ENCODE peak calls at places on chromosomes 7 and 10, in ten cellular contexts. E, F, L, H, Z, Q, R, X, M and D are unnamed samples.

GRCh38 chr10:91681361-91682276 is 48.7 kb upstream of the PPP1R3C start:
- DNase-seq in E (no peak), F (no peak), L (no peak), H (no peak), Z (peak; percentile 41), Q (no peak), R (no peak), X (peak; percentile 60), M (no peak), D (no peak)

GRCh38 chr7:151598045-151598444 is 78.3 kb upstream of the RHEB start:
- DNase-seq in E (peak; percentile 88), F (no peak), L (no peak), H (no peak), Z (no peak), Q (peak; percentile 93), R (no peak), X (no peak), M (no peak), D (no peak)

GRCh38 chr7:117279931-117280525 is 42.8 kb downstream of the WNT2 start:
- DNase-seq in E (no peak), F (no peak), L (no peak), H (no peak), Z (no peak), Q (peak; percentile 8), R (no peak), X (no peak), M (no peak), D (no peak)

GRCh38 chr7:11434371-11434770 is 397.6 kb downstream of the THSD7A start:
- DNase-seq in E (no peak), F (no peak), L (no peak), H (no peak), Z (no peak), Q (no peak), R (no peak), X (no peak), M (no peak), D (no peak)

GRCh38 chr10:122279725-122280141 is 8.6 kb downstream of the BTBD16 start:
- DNase-seq in E (peak; percentile 60), F (no peak), L (peak; percentile 22), H (peak; percentile 34), Z (peak; percentile 63), Q (peak; percentile 28), R (no peak), X (peak; percentile 49), M (no peak), D (peak; percentile 38)

GRCh38 chr7:43136064-43136463 is 23.6 kb downstream of the HECW1 start:
- DNase-seq in E (no peak), F (no peak), L (no peak), H (no peak), Z (no peak), Q (no peak), R (no peak), X (no peak), M (no peak), D (no peak)

GRCh38 chr10:37712489-37713131 is 144.8 kb downstream of the ZNF248 start:
- DNase-seq in E (no peak), F (no peak), L (no peak), H (no peak), Z (no peak), Q (no peak), R (no peak), X (no peak), M (no peak), D (no peak)

GRCh38 chr10:126290232-126290631 is 98.0 kb downstream of the ADAM12 start:
- DNase-seq in E (no peak), F (no peak), L (no peak), H (no peak), Z (no peak), Q (no peak), R (no peak), X (no peak), M (no peak), D (no peak)

GRCh38 chr7:121442845-121443244 is 46.7 kb upstream of the FAM3C start:
- DNase-seq in E (peak; percentile 36), F (no peak), L (no peak), H (no peak), Z (no peak), Q (no peak), R (no peak), X (no peak), M (no peak), D (no peak)

GRCh38 chr7:108157606-108158330 is 27.6 kb upstream of the LAMB4 start:
- DNase-seq in E (no peak), F (no peak), L (no peak), H (no peak), Z (no peak), Q (no peak), R (no peak), X (no peak), M (no peak), D (no peak)

GRCh38 chr7:97480700-97481410 is 251.0 kb upstream of the TAC1 start:
- DNase-seq in E (no peak), F (no peak), L (no peak), H (no peak), Z (peak; percentile 37), Q (no peak), R (no peak), X (no peak), M (no peak), D (no peak)

GRCh38 chr10:4775808-4776207 is 50.2 kb upstream of the AKR1E2 start:
- DNase-seq in E (peak; percentile 64), F (no peak), L (no peak), H (no peak), Z (no peak), Q (peak; percentile 54), R (no peak), X (no peak), M (no peak), D (no peak)

GRCh38 chr7:70693300-70693689 is 438.6 kb upstream of the GALNT17 start:
- DNase-seq in E (no peak), F (peak; percentile 37), L (peak; percentile 61), H (no peak), Z (no peak), Q (no peak), R (no peak), X (peak; percentile 7), M (peak; percentile 50), D (no peak)

GRCh38 chr10:34918060-34918840 is 103.2 kb upstream of the PARD3 start:
- DNase-seq in E (no peak), F (no peak), L (no peak), H (no peak), Z (no peak), Q (no peak), R (no peak), X (no peak), M (no peak), D (no peak)

GRCh38 chr7:132782777-132783633 is 206.7 kb upstream of the PLXNA4 start:
- DNase-seq in E (peak; percentile 30), F (no peak), L (no peak), H (no peak), Z (no peak), Q (peak; percentile 84), R (no peak), X (no peak), M (no peak), D (no peak)

GRCh38 chr7:4483851-4484250 is 198.2 kb upstream of the FOXK1 start:
- DNase-seq in E (no peak), F (no peak), L (no peak), H (no peak), Z (no peak), Q (no peak), R (no peak), X (no peak), M (no peak), D (no peak)
- TF ChIP-seq CTCF in E (no peak), F (no peak), L (no peak), H (no peak), Z (no peak), Q (no peak), R (no peak), X (no peak), M (no peak), D (no peak)

GRCh38 chr7:56491636-56492425 is 375.6 kb upstream of the NUPR2 start:
- DNase-seq in E (no peak), F (no peak), L (no peak), H (no peak), Z (no peak), Q (no peak), R (no peak), X (no peak), M (no peak), D (no peak)

GRCh38 chr7:56495165-56495564 is 378.9 kb upstream of the NUPR2 start:
- DNase-seq in E (no peak), F (no peak), L (no peak), H (no peak), Z (no peak), Q (no peak), R (no peak), X (no peak), M (no peak), D (no peak)

GRCh38 chr7:56493196-56493595 is 377.0 kb upstream of the NUPR2 start:
- DNase-seq in E (no peak), F (no peak), L (no peak), H (no peak), Z (no peak), Q (no peak), R (no peak), X (no peak), M (no peak), D (no peak)

DNA sequence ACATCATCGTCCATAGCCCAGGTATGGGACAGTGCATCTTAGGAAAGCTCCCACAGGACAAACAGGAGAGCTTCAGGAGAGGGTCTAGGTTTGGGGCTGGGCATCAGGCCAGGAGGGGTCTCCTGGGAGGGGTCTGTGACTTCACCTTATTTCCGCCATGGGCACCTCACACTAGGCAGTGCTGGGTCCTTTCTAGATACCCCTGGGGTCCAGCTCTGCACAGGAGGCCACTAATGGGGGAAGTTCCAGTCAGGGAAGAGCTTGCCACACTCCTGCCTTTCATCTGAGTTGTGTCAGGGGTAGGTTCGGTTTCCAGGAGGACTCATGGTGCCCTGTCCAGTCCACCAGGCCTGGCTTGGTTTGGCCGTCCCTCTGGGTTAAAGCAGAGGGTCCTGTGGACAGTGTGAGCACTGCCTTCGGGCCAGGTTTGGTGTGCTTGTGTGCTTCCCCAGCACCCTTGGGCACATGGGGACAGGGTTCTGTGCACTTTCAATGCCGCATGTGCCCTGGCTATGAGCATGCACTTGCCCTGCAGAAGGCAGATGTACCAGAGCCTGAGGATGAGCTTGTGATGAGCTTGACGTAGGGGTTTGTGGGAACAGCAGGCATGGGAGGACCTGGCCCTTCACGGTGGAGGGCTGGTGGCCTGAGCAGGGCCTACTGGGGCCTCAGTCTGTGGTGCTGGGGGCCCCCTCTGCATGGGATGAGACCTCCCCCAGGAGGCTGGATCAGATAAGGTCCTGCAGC is 377.7 kb upstream of the NUPR2 start:
- DNase-seq in E (no peak), F (no peak), L (no peak), H (no peak), Z (no peak), Q (no peak), R (no peak), X (no peak), M (no peak), D (no peak)
- H3K9me3 ChIP-seq in E (no peaks in the 10 kb centered on the region), F (peaks cover 8% of the 10 kb centered on the region), L (no peaks in the 10 kb centered on the region), H (peaks cover 20% of the 10 kb centered on the region), Z (no peaks in the 10 kb centered on the region), Q (peaks cover 55% of the 10 kb centered on the region), R (peaks cover 32% of the 10 kb centered on the region), X (peaks cover 99% of the 10 kb centered on the region), M (no peaks in the 10 kb centered on the region), D (no peaks in the 10 kb centered on the region)

GRCh38 chr7:44384586-44385383 is 59.4 kb upstream of the CAMK2B start:
- DNase-seq in E (no peak), F (no peak), L (no peak), H (peak; percentile 22), Z (no peak), Q (no peak), R (no peak), X (no peak), M (no peak), D (no peak)
- H3K4me1 ChIP-seq in E (peaks cover 22% of the 10 kb centered on the region), F (peaks cover 4% of the 10 kb centered on the region), L (no peaks in the 10 kb centered on the region), H (no peaks in the 10 kb centered on the region), Z (no peaks in the 10 kb centered on the region), Q (peaks cover 43% of the 10 kb centered on the region), R (no peaks in the 10 kb centered on the region), X (peaks cover 5% of the 10 kb centered on the region), M (no peaks in the 10 kb centered on the region), D (no peaks in the 10 kb centered on the region)

GRCh38 chr7:155618708-155619633 is 25.5 kb upstream of the RBM33 start:
- DNase-seq in E (no peak), F (no peak), L (no peak), H (peak; percentile 73), Z (no peak), Q (peak; percentile 58), R (no peak), X (no peak), M (no peak), D (peak; percentile 81)
- TF ChIP-seq CTCF in E (no peak), F (no peak), L (no peak), H (no peak), Z (no peak), Q (no peak), R (no peak), X (no peak), M (no peak), D (no peak)